ENCODE peak calls at places on chromosomes 6 and 20, in four cellular contexts. One of them, this sample, is unnamed.

GRCh38 chr20:22070546-22070945 is 365.1 kb downstream of the PAX1 start:
- DNase-seq in heart right ventricle: peak
- DNase-seq in Peyer's patch: no peak
- DNase-seq in fibroblast of lung: no peak
- DNase-seq in this sample: peak

GRCh38 chr6:39203804-39204495 is 25.3 kb downstream of the KCNK5 start:
- DNase-seq in Peyer's patch: peak
- DNase-seq in fibroblast of lung: no peak
- DNase-seq in heart right ventricle: no peak
- DNase-seq in this sample: no peak

GRCh38 chr20:57415791-57416190 is 24.6 kb downstream of the RBM38 start:
- DNase-seq in fibroblast of lung: no peak
- DNase-seq in heart right ventricle: no peak
- DNase-seq in Peyer's patch: no peak
- DNase-seq in this sample: no peak

GRCh38 chr20:20549267-20549612 is 163.2 kb downstream of the RALGAPA2 start:
- DNase-seq in heart right ventricle: no peak
- DNase-seq in fibroblast of lung: peak
- DNase-seq in Peyer's patch: no peak
- DNase-seq in this sample: no peak

GRCh38 chr6:7041511-7042026 is 66.2 kb upstream of the RREB1 start:
- DNase-seq in heart right ventricle: no peak
- DNase-seq in fibroblast of lung: no peak
- DNase-seq in Peyer's patch: no peak
- DNase-seq in this sample: no peak

GRCh38 chr6:77650098-77650663 is 2.7 kb upstream of the MEI4 start:
- DNase-seq in heart right ventricle: peak
- DNase-seq in Peyer's patch: peak
- DNase-seq in fibroblast of lung: peak
- DNase-seq in this sample: no peak

GRCh38 chr6:24829657-24830056 is 30.9 kb upstream of the ARMH2 start:
- DNase-seq in Peyer's patch: no peak
- DNase-seq in heart right ventricle: no peak
- DNase-seq in fibroblast of lung: no peak
- DNase-seq in this sample: no peak

GRCh38 chr6:3085074-3085473 is 16.8 kb downstream of the RIPK1 start:
- DNase-seq in Peyer's patch: no peak
- DNase-seq in heart right ventricle: no peak
- DNase-seq in fibroblast of lung: no peak
- DNase-seq in this sample: no peak

GRCh38 chr6:20352346-20352745 is 49.3 kb upstream of the E2F3 start:
- DNase-seq in Peyer's patch: no peak
- DNase-seq in heart right ventricle: no peak
- DNase-seq in fibroblast of lung: no peak
- DNase-seq in this sample: no peak

GRCh38 chr6:83062225-83062624 is 3.4 kb downstream of the UBE3D start:
- DNase-seq in fibroblast of lung: peak
- DNase-seq in Peyer's patch: no peak
- DNase-seq in heart right ventricle: no peak
- DNase-seq in this sample: no peak

GRCh38 chr6:4133941-4134838 is 1.2 kb downstream of the ECI2 start:
- DNase-seq in Peyer's patch: peak
- DNase-seq in fibroblast of lung: peak
- DNase-seq in heart right ventricle: peak
- DNase-seq in this sample: peak

DNA sequence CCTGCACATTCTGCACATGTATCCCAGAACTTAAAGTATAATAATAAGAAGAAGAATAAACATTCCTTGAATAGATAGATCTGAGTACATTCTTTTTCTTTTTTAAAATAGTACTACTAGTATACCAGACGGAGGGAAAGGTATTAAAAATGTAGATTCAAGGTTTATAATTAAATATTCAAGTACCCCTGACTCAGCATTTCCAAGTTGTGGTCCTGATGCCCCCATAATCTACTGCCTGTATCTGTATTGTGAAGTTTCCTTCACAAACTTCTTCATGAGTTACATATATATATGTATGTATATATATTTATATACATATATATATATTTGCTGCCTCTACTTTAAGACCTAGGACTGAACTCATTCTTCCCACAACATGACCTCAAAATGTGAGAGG is 14.0 kb downstream of the FRK start:
- DNase-seq in heart right ventricle: no peak
- DNase-seq in fibroblast of lung: no peak
- DNase-seq in Peyer's patch: no peak
- DNase-seq in this sample: no peak
- H3K4me3 ChIP-seq in heart right ventricle: no peak
- H3K4me3 ChIP-seq in fibroblast of lung: no peak
- H3K4me3 ChIP-seq in Peyer's patch: no peak
- H3K4me3 ChIP-seq in this sample: no peak

GRCh38 chr6:63523630-63524029 is 48.6 kb upstream of the LOC128125822 start:
- DNase-seq in Peyer's patch: no peak
- DNase-seq in fibroblast of lung: no peak
- DNase-seq in heart right ventricle: no peak
- DNase-seq in this sample: no peak

GRCh38 chr6:63526931-63527330 is 45.3 kb upstream of the LOC128125822 start:
- DNase-seq in heart right ventricle: no peak
- DNase-seq in fibroblast of lung: no peak
- DNase-seq in Peyer's patch: no peak
- DNase-seq in this sample: no peak

GRCh38 chr6:63516186-63516944 is 55.9 kb upstream of the LOC128125822 start:
- DNase-seq in fibroblast of lung: peak
- DNase-seq in heart right ventricle: no peak
- DNase-seq in Peyer's patch: no peak
- DNase-seq in this sample: no peak

GRCh38 chr6:63525186-63525878 is 46.9 kb upstream of the LOC128125822 start:
- DNase-seq in fibroblast of lung: no peak
- DNase-seq in heart right ventricle: no peak
- DNase-seq in Peyer's patch: no peak
- DNase-seq in this sample: no peak

DNA sequence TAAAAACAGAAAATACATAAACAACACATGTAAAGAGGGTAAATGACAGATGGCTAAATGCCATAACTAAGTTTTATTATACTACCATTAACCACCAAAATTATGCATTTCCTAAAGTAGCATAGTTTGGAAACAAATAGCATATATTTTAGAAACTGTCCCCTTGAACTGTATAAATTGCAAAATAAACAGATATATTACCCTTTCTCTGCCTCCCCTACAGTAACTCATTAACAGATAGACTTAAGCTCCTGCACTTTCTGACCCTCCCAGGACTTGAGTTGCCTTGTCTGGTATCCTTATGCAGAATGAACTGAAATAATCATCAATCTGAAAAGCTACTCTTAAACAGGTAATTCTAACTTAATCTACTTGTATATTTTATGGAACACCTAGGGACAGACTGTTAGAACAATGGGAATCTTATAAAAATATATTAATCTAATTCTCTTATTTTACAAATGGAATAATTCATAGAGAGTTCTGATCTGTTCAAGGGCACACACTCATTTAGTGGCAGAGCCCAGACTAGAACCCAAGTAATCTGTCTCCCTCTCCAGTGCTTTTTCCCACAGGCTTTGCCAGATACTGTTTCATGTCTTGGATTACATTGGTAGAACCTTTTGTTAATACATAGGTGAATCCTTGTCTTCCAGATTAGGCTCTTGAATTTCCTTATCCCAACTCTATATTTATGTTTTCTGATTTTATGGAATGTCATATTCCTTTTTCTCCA is 50.6 kb upstream of the LOC128125822 start:
- DNase-seq in Peyer's patch: no peak
- DNase-seq in heart right ventricle: no peak
- DNase-seq in fibroblast of lung: no peak
- DNase-seq in this sample: no peak
- H3K4me3 ChIP-seq in Peyer's patch: no peak
- H3K4me3 ChIP-seq in heart right ventricle: no peak
- H3K4me3 ChIP-seq in fibroblast of lung: no peak
- H3K4me3 ChIP-seq in this sample: no peak

GRCh38 chr6:13787146-13787545 is 27.2 kb downstream of the MCUR1 start:
- DNase-seq in Peyer's patch: no peak
- DNase-seq in heart right ventricle: peak
- DNase-seq in fibroblast of lung: peak
- DNase-seq in this sample: no peak
- H3K4me3 ChIP-seq in Peyer's patch: no peak
- H3K4me3 ChIP-seq in heart right ventricle: no peak
- H3K4me3 ChIP-seq in fibroblast of lung: no peak
- H3K4me3 ChIP-seq in this sample: no peak

DNA sequence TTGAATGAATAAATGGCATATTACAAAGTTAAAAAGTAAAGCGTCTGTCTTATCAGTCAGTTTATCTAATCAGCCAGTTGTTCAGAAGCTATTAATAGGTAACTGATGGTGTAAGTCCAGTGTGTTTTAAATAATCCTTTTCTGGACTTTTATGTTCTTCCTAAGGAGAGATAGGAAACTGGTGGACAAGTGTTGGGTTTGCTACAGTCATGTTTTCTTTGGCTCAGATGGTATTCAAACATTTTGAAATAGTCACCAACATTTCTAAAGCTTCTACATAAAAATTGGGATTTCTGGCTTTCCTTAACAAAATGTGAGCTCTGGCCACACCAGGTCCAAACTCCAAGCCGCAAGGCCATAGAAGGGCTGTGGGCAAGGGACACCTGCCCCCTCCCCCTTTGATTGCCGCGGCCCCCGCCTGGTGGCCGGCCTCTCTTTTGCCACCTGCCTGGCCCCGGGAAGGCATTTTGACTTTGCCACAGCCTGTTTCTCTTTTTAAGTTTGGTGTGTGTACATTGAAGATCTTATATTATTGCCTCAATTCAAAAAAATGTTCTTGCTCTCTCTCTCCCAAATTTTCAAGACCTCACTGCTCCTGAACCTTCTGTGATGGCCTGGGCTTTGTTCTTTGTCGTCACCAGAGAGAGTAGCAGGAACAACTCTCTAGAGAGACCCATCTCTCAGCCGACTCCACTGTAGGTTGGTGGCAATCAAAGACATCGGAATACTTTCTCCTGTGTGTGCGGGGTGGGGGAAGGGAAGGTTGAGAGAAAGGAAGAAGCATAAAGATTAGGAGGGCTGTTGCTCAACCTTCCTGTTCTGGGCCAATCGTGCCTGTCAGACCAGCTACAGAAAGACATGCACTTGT is 84.0 kb upstream of the ZNF217 start:
- DNase-seq in heart right ventricle: peak
- DNase-seq in fibroblast of lung: peak
- DNase-seq in Peyer's patch: no peak
- DNase-seq in this sample: peak
- H3K4me3 ChIP-seq in heart right ventricle: no peak
- H3K4me3 ChIP-seq in fibroblast of lung: no peak
- H3K4me3 ChIP-seq in Peyer's patch: no peak
- H3K4me3 ChIP-seq in this sample: no peak

DNA sequence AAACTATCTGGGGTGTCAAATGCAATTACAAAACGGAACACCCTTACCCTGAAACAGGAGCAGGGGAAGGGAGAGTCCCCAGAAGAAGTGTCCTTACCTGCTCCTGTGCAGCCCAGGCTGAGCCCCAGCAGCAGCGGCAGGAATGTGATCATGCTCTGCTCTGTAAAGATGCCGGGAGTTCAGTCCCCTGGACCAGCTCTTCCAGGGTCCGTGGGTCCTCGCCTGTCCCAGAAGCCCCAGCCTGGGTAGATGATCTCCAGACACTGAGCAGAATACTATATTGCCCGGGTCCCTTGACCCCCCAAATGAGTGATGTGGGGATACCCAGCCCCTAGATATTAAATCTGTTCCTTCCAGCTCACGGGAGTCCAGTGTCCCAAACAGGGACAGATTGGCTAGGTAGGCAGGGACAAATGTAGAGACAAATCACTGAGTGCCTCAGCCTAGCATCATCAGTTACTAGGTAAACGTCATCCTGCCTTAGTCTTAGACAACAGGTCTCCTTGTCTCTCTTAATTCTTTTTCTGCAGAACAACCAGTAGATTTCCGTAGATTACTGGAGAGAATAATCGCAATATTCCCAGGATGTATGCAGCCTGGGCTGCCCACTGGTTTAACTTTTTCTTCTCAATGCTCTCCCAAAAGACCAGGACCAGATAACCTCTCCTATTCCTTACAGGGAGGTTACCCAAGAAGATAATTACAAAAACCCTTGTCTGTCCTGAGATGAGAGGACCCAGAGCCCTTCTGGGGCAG is at the start of gene HLA-DMB:
- DNase-seq in fibroblast of lung: peak
- DNase-seq in Peyer's patch: peak
- DNase-seq in heart right ventricle: peak
- DNase-seq in this sample: no peak
- H3K4me3 ChIP-seq in fibroblast of lung: no peak
- H3K4me3 ChIP-seq in Peyer's patch: peak
- H3K4me3 ChIP-seq in heart right ventricle: peak
- H3K4me3 ChIP-seq in this sample: peak

DNA sequence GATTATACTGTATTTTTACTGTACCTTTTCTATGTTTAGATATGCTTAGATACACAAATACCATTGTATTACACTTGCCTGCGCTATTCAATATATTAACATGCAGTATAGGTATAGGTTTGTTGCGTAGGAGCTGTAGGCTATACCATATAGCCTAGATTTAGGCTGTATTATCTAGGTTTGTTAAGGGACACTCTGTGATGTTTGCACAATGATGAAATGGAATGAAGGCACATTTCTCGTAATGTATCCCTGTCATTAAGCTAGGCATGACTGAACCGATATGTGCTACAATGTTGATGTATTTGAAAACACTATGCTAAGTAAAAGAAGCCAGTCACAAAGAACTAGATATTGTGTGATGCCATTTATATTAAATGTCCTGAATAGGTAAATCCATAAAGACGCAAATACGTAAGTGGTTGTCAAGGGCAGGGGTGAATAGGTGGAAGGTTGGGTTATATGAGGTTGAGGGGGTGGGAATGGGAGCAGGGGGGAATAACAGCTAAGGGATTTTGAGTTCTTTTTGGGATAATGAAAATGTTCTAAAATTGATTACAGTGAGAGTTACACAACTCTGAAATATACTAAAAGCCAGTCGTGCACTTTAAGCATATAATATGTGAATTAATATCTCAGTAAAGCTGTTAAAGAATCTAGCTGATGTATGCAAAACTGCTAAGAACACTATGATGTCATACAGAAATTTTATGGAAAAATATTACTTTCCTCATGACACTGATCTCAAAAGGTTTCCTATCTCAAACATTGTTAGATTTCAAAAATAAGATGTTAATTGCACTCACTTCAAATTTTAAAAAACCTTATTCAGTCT is 97.4 kb downstream of the NCOA3 start:
- DNase-seq in Peyer's patch: no peak
- DNase-seq in fibroblast of lung: no peak
- DNase-seq in heart right ventricle: no peak
- DNase-seq in this sample: no peak
- H3K4me3 ChIP-seq in Peyer's patch: no peak
- H3K4me3 ChIP-seq in fibroblast of lung: no peak
- H3K4me3 ChIP-seq in heart right ventricle: no peak
- H3K4me3 ChIP-seq in this sample: no peak